ENCODE peak calls at places on chromosomes 1 and 21, in nine cellular contexts. One of them, this sample, is unnamed.

GRCh38 chr1:68969430-68969829 is 472.5 kb upstream of the DEPDC1 start:
- DNase-seq in WTC11: no peak
- DNase-seq in lower lobe of right lung: no peak
- DNase-seq in GM23248: no peak
- DNase-seq in NCI-H2081 treated with DMSO at 0.1 percent for 48 hours: no peak
- DNase-seq in NCI-H1694 treated with DMSO at 0.1 percent for 48 hours: no peak
- DNase-seq in effector memory CD8-positive, alpha-beta T cell: no peak
- DNase-seq in activated CD8-positive, alpha-beta memory T cell treated with anti-CD3 and anti-CD28 coated beads, Interleukin-2, amount 50 U/mL, for 4 hours: no peak
- DNase-seq in heart left ventricle: no peak
- DNase-seq in this sample: no peak

GRCh38 chr1:198167436-198167934 is 10.7 kb downstream of the NEK7 start:
- DNase-seq in NCI-H1694 treated with DMSO at 0.1 percent for 48 hours: no peak
- DNase-seq in GM23248: peak
- DNase-seq in lower lobe of right lung: no peak
- DNase-seq in WTC11: no peak
- DNase-seq in effector memory CD8-positive, alpha-beta T cell: peak
- DNase-seq in activated CD8-positive, alpha-beta memory T cell treated with anti-CD3 and anti-CD28 coated beads, Interleukin-2, amount 50 U/mL, for 4 hours: peak
- DNase-seq in heart left ventricle: no peak
- DNase-seq in NCI-H2081 treated with DMSO at 0.1 percent for 48 hours: no peak
- DNase-seq in this sample: no peak

GRCh38 chr1:187396226-187396625 is 567.5 kb downstream of the PLA2G4A start:
- DNase-seq in activated CD8-positive, alpha-beta memory T cell treated with anti-CD3 and anti-CD28 coated beads, Interleukin-2, amount 50 U/mL, for 4 hours: no peak
- DNase-seq in heart left ventricle: no peak
- DNase-seq in WTC11: no peak
- DNase-seq in lower lobe of right lung: no peak
- DNase-seq in NCI-H1694 treated with DMSO at 0.1 percent for 48 hours: no peak
- DNase-seq in GM23248: no peak
- DNase-seq in effector memory CD8-positive, alpha-beta T cell: no peak
- DNase-seq in NCI-H2081 treated with DMSO at 0.1 percent for 48 hours: no peak
- DNase-seq in this sample: no peak

GRCh38 chr21:17780539-17780938 is 38.6 kb downstream of the C21orf91 start:
- DNase-seq in WTC11: no peak
- DNase-seq in NCI-H1694 treated with DMSO at 0.1 percent for 48 hours: no peak
- DNase-seq in effector memory CD8-positive, alpha-beta T cell: peak
- DNase-seq in NCI-H2081 treated with DMSO at 0.1 percent for 48 hours: no peak
- DNase-seq in lower lobe of right lung: no peak
- DNase-seq in heart left ventricle: no peak
- DNase-seq in activated CD8-positive, alpha-beta memory T cell treated with anti-CD3 and anti-CD28 coated beads, Interleukin-2, amount 50 U/mL, for 4 hours: peak
- DNase-seq in GM23248: no peak
- DNase-seq in this sample: no peak

GRCh38 chr1:47575855-47576757 is 138.3 kb downstream of the FOXD2 start:
- DNase-seq in WTC11: no peak
- DNase-seq in activated CD8-positive, alpha-beta memory T cell treated with anti-CD3 and anti-CD28 coated beads, Interleukin-2, amount 50 U/mL, for 4 hours: no peak
- DNase-seq in lower lobe of right lung: no peak
- DNase-seq in NCI-H2081 treated with DMSO at 0.1 percent for 48 hours: no peak
- DNase-seq in heart left ventricle: no peak
- DNase-seq in effector memory CD8-positive, alpha-beta T cell: no peak
- DNase-seq in NCI-H1694 treated with DMSO at 0.1 percent for 48 hours: no peak
- DNase-seq in GM23248: peak
- DNase-seq in this sample: no peak

GRCh38 chr1:164713446-164714204 is 154.6 kb downstream of the PBX1 start:
- DNase-seq in WTC11: no peak
- DNase-seq in effector memory CD8-positive, alpha-beta T cell: no peak
- DNase-seq in GM23248: peak
- DNase-seq in heart left ventricle: no peak
- DNase-seq in lower lobe of right lung: no peak
- DNase-seq in activated CD8-positive, alpha-beta memory T cell treated with anti-CD3 and anti-CD28 coated beads, Interleukin-2, amount 50 U/mL, for 4 hours: no peak
- DNase-seq in NCI-H1694 treated with DMSO at 0.1 percent for 48 hours: no peak
- DNase-seq in NCI-H2081 treated with DMSO at 0.1 percent for 48 hours: no peak
- DNase-seq in this sample: no peak

GRCh38 chr1:34975312-34975711 is 9.8 kb downstream of the TMEM35B start:
- DNase-seq in NCI-H1694 treated with DMSO at 0.1 percent for 48 hours: no peak
- DNase-seq in NCI-H2081 treated with DMSO at 0.1 percent for 48 hours: no peak
- DNase-seq in lower lobe of right lung: no peak
- DNase-seq in effector memory CD8-positive, alpha-beta T cell: no peak
- DNase-seq in heart left ventricle: no peak
- DNase-seq in activated CD8-positive, alpha-beta memory T cell treated with anti-CD3 and anti-CD28 coated beads, Interleukin-2, amount 50 U/mL, for 4 hours: no peak
- DNase-seq in WTC11: no peak
- DNase-seq in GM23248: no peak
- DNase-seq in this sample: no peak

GRCh38 chr1:56062625-56063024 is 516.7 kb downstream of the PLPP3 start:
- DNase-seq in NCI-H1694 treated with DMSO at 0.1 percent for 48 hours: no peak
- DNase-seq in GM23248: no peak
- DNase-seq in WTC11: no peak
- DNase-seq in heart left ventricle: no peak
- DNase-seq in lower lobe of right lung: no peak
- DNase-seq in NCI-H2081 treated with DMSO at 0.1 percent for 48 hours: no peak
- DNase-seq in activated CD8-positive, alpha-beta memory T cell treated with anti-CD3 and anti-CD28 coated beads, Interleukin-2, amount 50 U/mL, for 4 hours: no peak
- DNase-seq in effector memory CD8-positive, alpha-beta T cell: no peak
- DNase-seq in this sample: no peak

GRCh38 chr1:12626888-12627287 is 8.9 kb upstream of the DHRS3 start:
- DNase-seq in heart left ventricle: no peak
- DNase-seq in activated CD8-positive, alpha-beta memory T cell treated with anti-CD3 and anti-CD28 coated beads, Interleukin-2, amount 50 U/mL, for 4 hours: no peak
- DNase-seq in GM23248: no peak
- DNase-seq in NCI-H1694 treated with DMSO at 0.1 percent for 48 hours: no peak
- DNase-seq in NCI-H2081 treated with DMSO at 0.1 percent for 48 hours: no peak
- DNase-seq in WTC11: no peak
- DNase-seq in effector memory CD8-positive, alpha-beta T cell: no peak
- DNase-seq in lower lobe of right lung: no peak
- DNase-seq in this sample: no peak

GRCh38 chr1:157326173-157326859 is 188.1 kb upstream of the ETV3 start:
- DNase-seq in NCI-H1694 treated with DMSO at 0.1 percent for 48 hours: no peak
- DNase-seq in heart left ventricle: no peak
- DNase-seq in effector memory CD8-positive, alpha-beta T cell: no peak
- DNase-seq in NCI-H2081 treated with DMSO at 0.1 percent for 48 hours: no peak
- DNase-seq in activated CD8-positive, alpha-beta memory T cell treated with anti-CD3 and anti-CD28 coated beads, Interleukin-2, amount 50 U/mL, for 4 hours: no peak
- DNase-seq in WTC11: no peak
- DNase-seq in lower lobe of right lung: no peak
- DNase-seq in GM23248: no peak
- DNase-seq in this sample: no peak

GRCh38 chr21:42003051-42003461 is 7.1 kb downstream of the ZBTB21 start:
- DNase-seq in NCI-H2081 treated with DMSO at 0.1 percent for 48 hours: no peak
- DNase-seq in NCI-H1694 treated with DMSO at 0.1 percent for 48 hours: no peak
- DNase-seq in lower lobe of right lung: no peak
- DNase-seq in activated CD8-positive, alpha-beta memory T cell treated with anti-CD3 and anti-CD28 coated beads, Interleukin-2, amount 50 U/mL, for 4 hours: no peak
- DNase-seq in heart left ventricle: no peak
- DNase-seq in effector memory CD8-positive, alpha-beta T cell: no peak
- DNase-seq in GM23248: peak
- DNase-seq in WTC11: no peak
- DNase-seq in this sample: no peak

GRCh38 chr21:33443174-33443573 is 36.6 kb downstream of the TMEM50B start:
- DNase-seq in WTC11: no peak
- DNase-seq in NCI-H2081 treated with DMSO at 0.1 percent for 48 hours: no peak
- DNase-seq in lower lobe of right lung: peak
- DNase-seq in GM23248: no peak
- DNase-seq in activated CD8-positive, alpha-beta memory T cell treated with anti-CD3 and anti-CD28 coated beads, Interleukin-2, amount 50 U/mL, for 4 hours: no peak
- DNase-seq in NCI-H1694 treated with DMSO at 0.1 percent for 48 hours: no peak
- DNase-seq in heart left ventricle: no peak
- DNase-seq in effector memory CD8-positive, alpha-beta T cell: no peak
- DNase-seq in this sample: no peak